ENCODE peak calls at places on chromosomes 6 and 20, in eight cellular contexts. K, G, Y, T, A, X, V and L are unnamed samples.

GRCh38 chr6:41066867-41067304 is 5.3 kb downstream of the OARD1 start:
- DNase-seq in A (peak; percentile 61), X (peak; percentile 8), Y (peak; percentile 81), V (peak; percentile 59), G (peak; percentile 34), K (peak; percentile 49), T (peak; percentile 87), L (peak; percentile 63)

GRCh38 chr6:137799950-137800568 is 67.0 kb upstream of the TNFAIP3 start:
- DNase-seq in A (no peak), K (no peak), Y (no peak), V (peak; percentile 53), X (no peak), G (no peak), T (peak; percentile 83), L (peak; percentile 15)

GRCh38 chr6:89530982-89531381 is 98.0 kb downstream of the ANKRD6 start:
- DNase-seq in V (no peak), X (no peak), Y (no peak), G (no peak), T (no peak), K (no peak), A (no peak), L (no peak)

GRCh38 chr20:62691485-62691884 is 17.2 kb upstream of the NTSR1 start:
- DNase-seq in G (no peak), V (no peak), K (no peak), T (no peak), A (no peak), Y (no peak), X (no peak), L (no peak)

GRCh38 chr6:124927806-124928205 is 34.4 kb upstream of the RNF217 start:
- DNase-seq in K (peak; percentile 26), T (no peak), G (no peak), A (no peak), Y (no peak), X (no peak), V (no peak), L (no peak)

GRCh38 chr6:27541212-27541931 is 68.5 kb upstream of the ZNF184 start:
- DNase-seq in V (no peak), Y (no peak), G (no peak), T (no peak), K (no peak), A (no peak), X (no peak), L (no peak)

GRCh38 chr6:17998442-17998841 is 11.0 kb upstream of the KIF13A start:
- DNase-seq in A (no peak), X (no peak), G (no peak), T (no peak), V (no peak), K (no peak), Y (no peak), L (no peak)

GRCh38 chr6:151442359-151442758 is 9.6 kb downstream of the RMND1 start:
- DNase-seq in G (no peak), V (no peak), Y (no peak), T (no peak), A (no peak), K (no peak), X (no peak), L (no peak)

GRCh38 chr6:85453490-85453889 is 3.6 kb downstream of the NT5E start:
- DNase-seq in T (peak; percentile 68), Y (no peak), K (no peak), V (no peak), G (no peak), A (no peak), X (no peak), L (peak; percentile 44)

GRCh38 chr20:45867811-45868176 is 10.4 kb downstream of the ZSWIM3 start:
- DNase-seq in T (no peak), G (peak; percentile 65), X (peak; percentile 37), V (peak; percentile 49), K (peak; percentile 75), A (no peak), Y (no peak), L (no peak)

GRCh38 chr20:44810061-44810390 is 320 bp downstream of the RIMS4 start:
- DNase-seq in A (no peak), V (no peak), K (no peak), Y (no peak), G (no peak), T (no peak), X (no peak), L (no peak)

GRCh38 chr6:43948527-43949450 is 178.5 kb downstream of the MRPL14 start:
- DNase-seq in T (no peak), A (peak; percentile 6), G (no peak), K (no peak), Y (no peak), X (no peak), V (no peak), L (no peak)

GRCh38 chr6:1240766-1241165 is 71.1 kb upstream of the FOXQ1 start:
- DNase-seq in Y (no peak), X (no peak), T (no peak), A (no peak), V (peak; percentile 51), K (no peak), G (no peak), L (no peak)

GRCh38 chr6:137969874-137970273 is 102.8 kb downstream of the TNFAIP3 start:
- DNase-seq in G (no peak), K (no peak), T (no peak), V (no peak), Y (no peak), A (no peak), X (no peak), L (no peak)

GRCh38 chr6:5036309-5036708 is 32.5 kb upstream of the RPP40 start:
- DNase-seq in A (no peak), V (no peak), X (no peak), K (no peak), T (no peak), Y (no peak), G (no peak), L (no peak)

GRCh38 chr6:139109558-139109957 is 25.3 kb upstream of the HECA start:
- DNase-seq in T (peak; percentile 69), X (no peak), G (no peak), K (no peak), Y (no peak), V (no peak), A (no peak), L (peak; percentile 32)

GRCh38 chr6:143569035-143569434 is 57.5 kb upstream of the FUCA2 start:
- DNase-seq in G (peak; percentile 17), K (no peak), X (no peak), A (no peak), V (peak; percentile 67), Y (no peak), T (no peak), L (no peak)

GRCh38 chr6:148329568-148330299 is 12.9 kb upstream of the SASH1 start:
- DNase-seq in Y (no peak), V (peak; percentile 75), K (peak; percentile 81), T (no peak), G (peak; percentile 57), X (no peak), A (no peak), L (no peak)

GRCh38 chr6:28462401-28462800 is 19.1 kb upstream of the ZSCAN23 start:
- DNase-seq in G (no peak), X (no peak), V (no peak), T (peak; percentile 68), Y (no peak), A (no peak), K (no peak), L (no peak)

GRCh38 chr6:142300302-142300701 is 1.5 kb upstream of the ADGRG6 start:
- DNase-seq in X (no peak), T (no peak), Y (no peak), V (no peak), G (no peak), K (no peak), A (no peak), L (no peak)

GRCh38 chr20:43751167-43752050 is 24.6 kb upstream of the GTSF1L start:
- DNase-seq in G (no peak), A (peak; percentile 65), X (peak; percentile 52), T (peak; percentile 90), V (peak; percentile 58), Y (no peak), K (peak; percentile 88), L (no peak)

GRCh38 chr6:139161817-139162284 is 27.0 kb downstream of the HECA start:
- DNase-seq in K (no peak), Y (no peak), G (no peak), A (peak; percentile 59), X (no peak), T (peak; percentile 91), V (no peak), L (peak; percentile 74)

GRCh38 chr6:15389079-15389758 is 143.3 kb downstream of the JARID2 start:
- DNase-seq in A (no peak), X (no peak), T (no peak), G (no peak), K (no peak), V (peak; percentile 46), Y (no peak), L (no peak)

GRCh38 chr6:155150967-155151671 is 112.7 kb upstream of the CLDN20 start:
- DNase-seq in V (no peak), X (no peak), A (no peak), K (no peak), Y (no peak), T (no peak), G (no peak), L (no peak)

GRCh38 chr20:33600414-33600813 is 61.7 kb upstream of the C20orf144 start:
- DNase-seq in A (no peak), G (no peak), X (no peak), V (no peak), T (no peak), K (no peak), Y (no peak), L (no peak)

GRCh38 chr20:5845686-5846651 is 95.8 kb downstream of the SHLD1 start:
- DNase-seq in A (no peak), Y (no peak), V (no peak), T (peak; percentile 62), X (no peak), G (no peak), K (no peak), L (no peak)

GRCh38 chr20:57398901-57399535 is 7.8 kb downstream of the RBM38 start:
- DNase-seq in V (no peak), A (no peak), T (peak; percentile 67), K (no peak), X (no peak), G (no peak), Y (peak; percentile 14), L (no peak)

GRCh38 chr20:19820520-19821211 is 62.6 kb downstream of the RIN2 start:
- DNase-seq in K (no peak), V (no peak), Y (no peak), T (no peak), A (no peak), X (no peak), G (no peak), L (no peak)

GRCh38 chr6:25945175-25945574 is 14.7 kb upstream of the SLC17A2 start:
- DNase-seq in Y (no peak), V (no peak), K (no peak), X (no peak), A (no peak), T (peak; percentile 80), G (no peak), L (no peak)

GRCh38 chr6:57316581-57317059 is 810 bp upstream of the PRIM2 start:
- DNase-seq in Y (peak; percentile 66), G (peak; percentile 60), V (peak; percentile 79), X (peak; percentile 74), K (peak; percentile 89), T (peak; percentile 95), A (peak; percentile 69), L (peak; percentile 88)

GRCh38 chr20:50541606-50542041 is 31.4 kb downstream of the PTPN1 start:
- DNase-seq in V (no peak), Y (no peak), K (no peak), T (no peak), G (no peak), A (no peak), X (no peak), L (no peak)

GRCh38 chr6:121157913-121158312 is 176.4 kb downstream of the TBC1D32 start:
- DNase-seq in A (no peak), V (peak; percentile 10), Y (no peak), G (peak; percentile 1), K (no peak), X (no peak), T (no peak), L (no peak)

GRCh38 chr20:32845786-32846185 is 12.9 kb upstream of the EFCAB8 start:
- DNase-seq in X (no peak), K (no peak), V (no peak), G (no peak), T (no peak), Y (no peak), A (no peak), L (no peak)

GRCh38 chr20:49578436-49578835 is 10.5 kb upstream of the PTGIS start:
- DNase-seq in Y (no peak), K (no peak), A (no peak), G (no peak), V (no peak), X (no peak), T (no peak), L (no peak)